ENCODE peak calls at places on chromosomes 5 and 9, in six cellular contexts. T is prostate gland, H is mammary epithelial cell, N is BE2C, I is lung, Q is cardiac muscle cell. V is an unnamed sample.

GRCh38 chr5:36242534-36243144 is 914 bp upstream of the NADK2 start:
- DNase-seq in T (no peak), H (no peak), N (no peak), I (no peak), Q (no peak), V (no peak)

GRCh38 chr5:121429761-121430160 is 421.9 kb upstream of the FTMT start:
- DNase-seq in T (no peak), H (no peak), N (no peak), I (no peak), Q (no peak), V (no peak)

GRCh38 chr5:92378961-92379611 is 996.0 kb upstream of the ARRDC3 start:
- DNase-seq in T (no peak), H (peak; percentile 13), N (no peak), I (no peak), Q (peak; percentile 31), V (no peak)

GRCh38 chr5:140356878-140357730 is 2.9 kb upstream of the SLC4A9 start:
- DNase-seq in T (no peak), H (no peak), N (no peak), I (no peak), Q (no peak), V (no peak)

GRCh38 chr5:140109050-140109817 is 4.7 kb upstream of the PURA start:
- DNase-seq in T (no peak), H (no peak), N (no peak), I (no peak), Q (no peak), V (peak; percentile 18)

GRCh38 chr5:14714706-14715105 is 50.2 kb downstream of the OTULIN start:
- DNase-seq in T (no peak), H (no peak), N (peak; percentile 58), I (no peak), Q (no peak), V (no peak)

GRCh38 chr5:151751091-151751490 is 7.3 kb downstream of the ATOX1 start:
- DNase-seq in T (no peak), H (no peak), N (no peak), I (no peak), Q (no peak), V (no peak)

GRCh38 chr5:86999951-87000350 is 267.7 kb upstream of the RASA1 start:
- DNase-seq in T (no peak), H (no peak), N (no peak), I (no peak), Q (no peak), V (no peak)

GRCh38 chr9:69931340-69931739 is 110.7 kb downstream of the CFAP95 start:
- DNase-seq in T (no peak), H (no peak), N (peak; percentile 42), I (no peak), Q (no peak), V (peak; percentile 22)

GRCh38 chr9:109198736-109199384 is 31.8 kb upstream of the FRRS1L start:
- DNase-seq in T (no peak), H (no peak), N (no peak), I (no peak), Q (no peak), V (no peak)
- TF ChIP-seq CTCF in T (no peak), H (peak; percentile 20), N (peak; percentile 27), I (no peak), Q (no peak), V (no peak)

GRCh38 chr5:155727512-155728145 is 599.3 kb upstream of the SGCD start:
- DNase-seq in T (no peak), H (peak; percentile 3), N (no peak), I (no peak), Q (no peak), V (peak; percentile 5)

GRCh38 chr5:155729684-155730059 is 597.3 kb upstream of the SGCD start:
- DNase-seq in T (no peak), H (no peak), N (no peak), I (no peak), Q (peak; percentile 44), V (no peak)

GRCh38 chr5:155726267-155726666 is 600.7 kb upstream of the SGCD start:
- DNase-seq in T (no peak), H (peak; percentile 11), N (no peak), I (no peak), Q (peak; percentile 73), V (peak; percentile 37)

GRCh38 chr5:155728857-155729683 is 597.9 kb upstream of the SGCD start:
- DNase-seq in T (no peak), H (peak; percentile 13), N (no peak), I (no peak), Q (peak; percentile 3), V (no peak)

GRCh38 chr5:155728146-155728856 is 598.7 kb upstream of the SGCD start:
- DNase-seq in T (peak; percentile 54), H (peak; percentile 34), N (peak; percentile 51), I (no peak), Q (peak; percentile 74), V (peak; percentile 41)
- TF ChIP-seq CTCF in T (no peak), H (no peak), N (no peak), I (no peak), Q (no peak), V (peak; percentile 25)

GRCh38 chr9:80605793-80606192 is 1034.0 kb downstream of the TLE4 start:
- DNase-seq in T (no peak), H (no peak), N (no peak), I (no peak), Q (peak; percentile 15), V (no peak)

GRCh38 chr9:80602291-80602690 is 1030.5 kb downstream of the TLE4 start:
- DNase-seq in T (no peak), H (no peak), N (no peak), I (no peak), Q (no peak), V (no peak)

DNA sequence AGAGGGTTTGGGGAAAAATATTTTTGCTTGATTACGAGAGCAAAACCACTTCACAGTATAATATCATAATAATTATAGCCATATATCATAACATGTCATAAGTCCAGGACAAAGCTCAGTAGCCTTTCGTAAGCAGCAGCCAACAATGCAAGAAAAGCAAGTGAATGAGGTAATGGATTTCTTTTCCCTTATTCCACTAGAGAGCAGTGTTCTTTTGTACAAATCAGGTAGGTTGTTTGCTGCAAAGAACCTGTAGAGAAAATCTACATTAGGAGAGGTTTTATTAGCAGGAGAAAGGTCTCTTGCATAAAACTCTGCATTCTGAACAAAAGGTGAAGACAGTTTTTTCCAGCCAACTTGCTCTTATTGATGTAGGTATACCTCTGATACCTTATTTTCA is 1033.4 kb downstream of the TLE4 start:
- DNase-seq in T (no peak), H (peak; percentile 22), N (no peak), I (no peak), Q (peak; percentile 50), V (no peak)
- TF ChIP-seq CTCF in T (peak; percentile 34), H (peak; percentile 27), N (peak; percentile 62), I (no peak), Q (peak; percentile 54), V (peak; percentile 65)

GRCh38 chr5:41661221-41661620 is 150.8 kb upstream of the PLCXD3 start:
- DNase-seq in T (no peak), H (no peak), N (no peak), I (no peak), Q (no peak), V (no peak)
- TF ChIP-seq CTCF in T (no peak), H (no peak), N (no peak), I (no peak), Q (no peak), V (no peak)

DNA sequence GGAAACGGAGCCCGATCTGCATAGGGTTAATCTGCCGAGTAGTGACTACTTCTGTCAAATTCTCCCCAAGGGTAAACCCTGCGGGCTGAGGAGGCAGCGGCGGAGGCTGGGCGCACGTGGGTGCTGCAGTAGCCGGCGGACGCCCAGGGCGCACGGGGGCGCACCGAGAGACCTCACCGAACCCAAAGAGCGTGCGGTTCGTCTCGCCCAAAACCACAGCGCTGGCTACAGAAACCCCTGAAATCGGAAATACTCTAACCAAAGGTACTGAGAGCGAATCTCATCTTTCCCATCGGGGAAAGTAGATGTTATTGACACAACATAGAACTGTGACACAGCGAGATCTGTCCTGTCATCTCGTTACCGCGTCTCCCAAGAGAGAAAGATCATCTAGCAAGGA is 56.0 kb upstream of the SHC3 start:
- DNase-seq in T (no peak), H (peak; percentile 10), N (peak; percentile 77), I (peak; percentile 47), Q (peak; percentile 27), V (peak; percentile 30)
- TF ChIP-seq CTCF in T (peak; percentile 9), H (no peak), N (peak; percentile 53), I (no peak), Q (peak; percentile 31), V (peak; percentile 40)

GRCh38 chr9:89872426-89872912 is 267.7 kb downstream of the GADD45G start:
- DNase-seq in T (no peak), H (no peak), N (no peak), I (no peak), Q (no peak), V (no peak)

GRCh38 chr9:89873801-89874200 is 269.0 kb downstream of the GADD45G start:
- DNase-seq in T (no peak), H (no peak), N (no peak), I (no peak), Q (no peak), V (no peak)

GRCh38 chr9:89874351-89875321 is 269.8 kb downstream of the GADD45G start:
- DNase-seq in T (peak; percentile 59), H (no peak), N (no peak), I (no peak), Q (no peak), V (no peak)

GRCh38 chr9:89871871-89872331 is 267.1 kb downstream of the GADD45G start:
- DNase-seq in T (no peak), H (no peak), N (no peak), I (no peak), Q (no peak), V (no peak)

DNA sequence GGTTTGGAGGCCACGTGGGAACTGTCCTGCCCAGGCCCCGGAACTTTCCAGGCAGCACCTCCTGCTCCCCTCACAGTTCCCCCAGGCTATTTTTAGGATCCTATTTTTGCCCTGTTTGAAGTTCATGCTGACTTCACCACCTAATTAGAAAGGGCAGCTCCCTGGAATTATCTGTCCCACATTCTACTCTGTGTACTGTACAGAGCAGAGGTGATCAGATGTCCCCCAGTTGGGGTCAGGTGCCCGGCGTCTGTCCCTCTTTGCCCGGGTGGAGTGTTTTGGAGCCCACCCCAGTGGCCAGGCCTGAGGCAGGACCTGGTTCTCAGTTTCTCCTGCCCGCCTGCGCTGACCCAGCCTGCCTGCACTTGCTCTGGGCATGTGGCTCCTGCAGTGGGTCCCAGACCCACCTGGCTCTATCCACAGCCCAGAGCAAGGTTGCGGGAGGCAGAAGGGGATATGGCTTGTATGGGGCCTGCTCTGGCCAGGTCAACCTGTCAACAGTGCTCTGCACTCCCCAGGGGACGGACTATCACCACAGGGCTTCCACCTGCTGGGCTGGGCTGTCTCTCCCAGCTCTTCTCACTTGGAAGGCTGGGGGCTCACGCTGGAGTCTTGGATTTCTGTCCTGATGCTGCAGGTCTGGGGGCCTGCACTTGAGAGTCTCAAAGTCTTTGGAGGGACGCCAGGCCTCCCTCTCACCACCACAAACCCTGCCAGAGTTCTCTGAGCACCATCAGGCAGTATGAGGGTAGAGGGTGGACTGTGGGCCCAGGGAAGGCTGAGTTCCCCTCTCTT is 268.3 kb downstream of the GADD45G start:
- DNase-seq in T (no peak), H (no peak), N (no peak), I (no peak), Q (peak; percentile 43), V (no peak)
- TF ChIP-seq CTCF in T (no peak), H (no peak), N (no peak), I (no peak), Q (no peak), V (no peak)

GRCh38 chr9:137168907-137169763 is 716 bp downstream of the LRRC26 start:
- DNase-seq in T (peak; percentile 56), H (peak; percentile 76), N (peak; percentile 80), I (no peak), Q (peak; percentile 63), V (no peak)
- TF ChIP-seq CTCF in T (peak; percentile 27), H (no peak), N (no peak), I (no peak), Q (no peak), V (no peak)

GRCh38 chr5:144487207-144487606 is 316.5 kb downstream of the KCTD16 start:
- DNase-seq in T (no peak), H (no peak), N (no peak), I (no peak), Q (no peak), V (no peak)
- TF ChIP-seq CTCF in T (no peak), H (no peak), N (no peak), I (no peak), Q (no peak), V (no peak)

V was measured in neural crest cell.